ENCODE peak calls at places on chromosomes 7 and 10, in four cellular contexts. I is HepG2, Q is Panc1, Z is HCT116. C is an unnamed sample.

GRCh38 chr10:10804998-10805737 is 212.5 kb upstream of the CELF2 start:
- DNase-seq in I (peak; percentile 18), Q (no peak), Z (no peak), C (no peak)

GRCh38 chr10:63700935-63701263 is 179.7 kb downstream of the REEP3 start:
- DNase-seq in I (no peak), Q (no peak), Z (no peak), C (no peak)

GRCh38 chr7:214410-215212 is 22.2 kb downstream of the FAM20C start:
- DNase-seq in I (no peak), Q (no peak), Z (peak; percentile 18), C (no peak)

GRCh38 chr7:28128608-28129007 is 52.0 kb downstream of the JAZF1 start:
- DNase-seq in I (no peak), Q (no peak), Z (no peak), C (no peak)

GRCh38 chr7:79782256-79782655 is 328.8 kb upstream of the MAGI2 start:
- DNase-seq in I (no peak), Q (no peak), Z (no peak), C (no peak)

GRCh38 chr7:9778367-9778766 is 1195.3 kb upstream of the PHF14 start:
- DNase-seq in I (no peak), Q (no peak), Z (no peak), C (no peak)

GRCh38 chr10:101450277-101451080 is 96.5 kb downstream of the BTRC start:
- DNase-seq in I (no peak), Q (no peak), Z (no peak), C (peak; percentile 33)

GRCh38 chr7:107344799-107345198 is 125.1 kb upstream of the GPR22 start:
- DNase-seq in I (no peak), Q (no peak), Z (no peak), C (no peak)

GRCh38 chr10:70253878-70254765 is 20.9 kb upstream of the PPA1 start:
- DNase-seq in I (no peak), Q (no peak), Z (no peak), C (no peak)

GRCh38 chr10:14859775-14860174 is 18.9 kb upstream of the SUV39H2 start:
- DNase-seq in I (no peak), Q (no peak), Z (no peak), C (no peak)

GRCh38 chr10:112283100-112283499 is at the start of gene TECTB:
- DNase-seq in I (no peak), Q (no peak), Z (no peak), C (no peak)

GRCh38 chr7:41005381-41005901 is 697.4 kb downstream of the INHBA start:
- DNase-seq in I (no peak), Q (no peak), Z (no peak), C (no peak)

GRCh38 chr7:23158546-23158945 is 23.3 kb upstream of the NUP42 start:
- DNase-seq in I (no peak), Q (no peak), Z (no peak), C (no peak)

GRCh38 chr10:33398796-33399195 is 64.3 kb upstream of the NRP1 start:
- DNase-seq in I (no peak), Q (no peak), Z (no peak), C (no peak)

GRCh38 chr7:1716263-1717094 is 46.4 kb downstream of the ELFN1 start:
- DNase-seq in I (peak; percentile 44), Q (no peak), Z (no peak), C (peak; percentile 37)

GRCh38 chr10:44382981-44383748 is 1.7 kb downstream of the CXCL12 start:
- DNase-seq in I (no peak), Q (no peak), Z (no peak), C (no peak)

GRCh38 chr10:118800920-118801319 is 46.1 kb upstream of the CACUL1 start:
- DNase-seq in I (peak; percentile 10), Q (no peak), Z (no peak), C (no peak)

GRCh38 chr10:28838908-28839307 is 161.6 kb downstream of the BAMBI start:
- DNase-seq in I (peak; percentile 69), Q (no peak), Z (peak; percentile 4), C (peak; percentile 67)

GRCh38 chr10:85926986-85927385 is 439.6 kb downstream of the GRID1 start:
- DNase-seq in I (no peak), Q (no peak), Z (no peak), C (no peak)

GRCh38 chr10:87090779-87091178 is 3.9 kb downstream of the GLUD1 start:
- DNase-seq in I (no peak), Q (no peak), Z (no peak), C (no peak)

GRCh38 chr7:11753441-11753840 is 78.6 kb downstream of the THSD7A start:
- DNase-seq in I (no peak), Q (no peak), Z (no peak), C (no peak)

GRCh38 chr10:3907514-3907913 is 122.5 kb upstream of the KLF6 start:
- DNase-seq in I (no peak), Q (no peak), Z (no peak), C (no peak)
- TF ChIP-seq TCF7L2 in I (no peak), Q (no peak), Z (no peak), C (no peak)

GRCh38 chr7:141752634-141753033 is 11.3 kb upstream of the TAS2R3 start:
- DNase-seq in I (no peak), Q (no peak), Z (no peak), C (no peak)

GRCh38 chr7:141754939-141755338 is 9.0 kb upstream of the TAS2R3 start:
- DNase-seq in I (peak; percentile 46), Q (no peak), Z (no peak), C (peak; percentile 55)
- TF ChIP-seq TCF7L2 in I (no peak), Q (no peak), Z (no peak), C (no peak)

GRCh38 chr7:47366960-47367359 is 215.0 kb downstream of the TNS3 start:
- DNase-seq in I (no peak), Q (no peak), Z (no peak), C (no peak)
- TF ChIP-seq TCF7L2 in I (no peak), Q (no peak), Z (no peak), C (no peak)

DNA sequence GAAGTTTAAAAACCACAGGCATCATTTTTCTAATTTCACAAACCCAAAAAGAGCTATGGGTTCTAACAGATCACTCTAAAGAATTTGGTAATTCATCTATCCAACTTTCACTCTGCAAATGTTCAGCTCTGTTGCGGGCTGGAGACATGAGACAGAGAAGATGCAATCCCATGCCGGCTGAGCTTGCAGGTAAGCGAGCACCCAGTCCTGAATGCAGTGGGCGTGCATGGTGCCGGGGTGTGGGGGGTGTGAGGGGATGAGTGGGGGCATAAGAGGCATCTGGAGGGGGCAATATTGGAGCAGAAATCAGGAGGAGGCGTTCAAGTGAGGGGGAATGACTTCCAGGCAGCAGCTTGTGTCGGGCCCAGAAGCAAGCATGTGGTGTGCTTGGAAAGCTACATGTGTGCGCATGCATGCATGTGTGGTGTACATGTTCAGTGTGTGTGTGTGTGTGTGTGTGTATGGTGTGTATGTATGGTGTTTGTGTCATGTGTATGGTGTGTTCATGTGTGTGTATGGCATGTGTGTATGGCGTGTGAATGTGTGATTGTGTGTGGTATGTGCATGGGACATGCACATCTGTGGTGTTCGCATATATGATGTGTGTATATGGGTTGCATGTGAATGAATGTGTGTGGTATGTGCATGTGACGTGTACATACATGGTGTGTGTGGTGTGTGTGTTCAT is 172.9 kb downstream of the PRKCQ start:
- DNase-seq in I (no peak), Q (no peak), Z (no peak), C (no peak)
- TF ChIP-seq TCF7L2 in I (no peak), Q (no peak), Z (no peak), C (no peak)

DNA sequence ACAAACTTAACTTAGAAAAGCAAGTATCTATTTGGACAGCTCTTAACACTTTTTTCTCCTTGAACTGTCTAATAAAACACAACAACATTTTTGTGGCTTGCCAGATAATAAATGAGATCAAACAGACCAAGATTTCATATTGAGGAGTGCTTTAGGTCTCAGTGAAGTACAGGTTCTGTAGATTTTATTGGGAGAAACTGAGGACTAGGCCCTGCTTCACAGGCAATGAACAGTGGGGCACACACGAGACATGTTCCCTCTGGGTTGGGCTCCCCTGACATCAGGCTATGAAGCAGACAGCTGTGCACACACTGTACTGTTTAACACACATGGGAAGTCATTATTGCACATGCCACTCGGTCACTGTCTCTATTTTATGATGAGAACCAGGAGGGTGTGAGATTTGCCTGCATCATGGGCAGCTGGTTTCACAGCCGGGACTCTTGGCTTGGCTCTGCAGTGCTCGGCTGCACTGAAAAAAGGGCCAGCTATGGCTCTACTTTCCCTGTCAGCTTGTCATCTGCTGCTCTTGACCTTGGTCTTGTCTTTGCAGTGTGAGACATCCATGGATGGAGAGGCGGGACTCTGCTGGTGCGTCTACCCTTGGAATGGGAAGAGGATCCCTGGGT is 4.2 kb downstream of the IGFBP1 start:
- DNase-seq in I (peak; percentile 18), Q (no peak), Z (no peak), C (no peak)
- TF ChIP-seq TCF7L2 in I (no peak), Q (no peak), Z (no peak), C (no peak)

GRCh38 chr7:140506788-140507464 is 27.6 kb upstream of the MKRN1 start:
- DNase-seq in I (no peak), Q (no peak), Z (no peak), C (peak; percentile 23)

GRCh38 chr7:140497241-140497769 is 18.0 kb upstream of the MKRN1 start:
- DNase-seq in I (no peak), Q (no peak), Z (no peak), C (no peak)

DNA sequence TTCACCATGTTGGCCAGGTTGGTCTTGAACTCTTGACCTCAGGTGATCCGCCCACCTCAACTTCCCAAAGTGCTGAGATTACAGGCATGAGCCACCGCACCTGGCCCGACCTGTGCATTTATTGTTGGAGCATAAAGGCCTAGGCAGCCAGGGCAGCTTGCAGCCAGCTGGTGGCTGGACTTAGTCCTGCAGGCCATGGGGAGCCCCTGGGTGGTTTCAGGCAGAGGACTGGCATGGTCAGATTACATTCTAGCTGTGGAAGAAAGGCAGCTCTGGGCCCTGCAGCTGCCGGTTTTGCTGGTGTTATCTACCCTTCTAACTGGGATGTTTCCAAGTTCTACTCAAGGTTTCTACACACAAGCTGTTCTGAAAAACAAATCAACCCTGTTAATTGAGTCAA is 22.6 kb upstream of the MKRN1 start:
- DNase-seq in I (no peak), Q (no peak), Z (no peak), C (no peak)
- TF ChIP-seq TCF7L2 in I (no peak), Q (no peak), Z (no peak), C (no peak)